ENCODE peak calls at places on chromosome 15, in seven cellular contexts. Z is cardiac fibroblast, P is IMR-90, Y is mucosa of descending colon, L is mesothelial cell of epicardium, C is transverse colon, G is fibroblast of pulmonary artery. K is an unnamed sample.

GRCh38 chr15:72368895-72369294 is 6.9 kb downstream of the HEXA start:
- DNase-seq in L (no peak), P (no peak), C (peak), G (peak), Z (no peak), Y (no peak), K (no peak)

GRCh38 chr15:100111103-100112060 is 230.4 kb downstream of the ADAMTS17 start:
- DNase-seq in Y (no peak), Z (peak), G (peak), C (peak), P (peak), L (no peak), K (no peak)

GRCh38 chr15:84398763-84399701 is 163.5 kb downstream of the GOLGA6L4 start:
- DNase-seq in C (no peak), Z (no peak), Y (no peak), L (no peak), P (no peak), G (no peak), K (peak)

GRCh38 chr15:38876621-38877020 is 312.0 kb upstream of the RASGRP1 start:
- DNase-seq in G (no peak), L (no peak), Y (no peak), Z (no peak), P (peak), C (no peak), K (no peak)

GRCh38 chr15:63497642-63498100 is 6.7 kb upstream of the USP3 start:
- DNase-seq in G (no peak), P (no peak), C (peak), Y (peak), L (no peak), Z (no peak), K (no peak)

GRCh38 chr15:31080618-31081017 is 20.9 kb downstream of the TRPM1 start:
- DNase-seq in P (no peak), Y (no peak), C (peak), G (peak), L (peak), Z (peak), K (no peak)

GRCh38 chr15:80567721-80568157 is 127.4 kb upstream of the ABHD17C start:
- DNase-seq in Z (peak), Y (no peak), C (peak), L (no peak), G (peak), P (peak), K (no peak)

GRCh38 chr15:48072941-48073340 is 47.8 kb upstream of the SLC24A5 start:
- DNase-seq in P (no peak), G (no peak), C (no peak), Z (no peak), L (no peak), Y (no peak), K (no peak)

GRCh38 chr15:37586976-37587375 is 347.5 kb upstream of the TMCO5A start:
- DNase-seq in Z (peak), C (no peak), G (peak), Y (no peak), P (peak), L (no peak), K (no peak)

GRCh38 chr15:31440754-31441298 is 114.2 kb downstream of the KLF13 start:
- DNase-seq in P (peak), Y (peak), L (no peak), G (peak), Z (peak), C (peak), K (no peak)

GRCh38 chr15:73633991-73634495 is 854 bp upstream of the NPTN start:
- DNase-seq in C (no peak), L (no peak), Y (no peak), Z (peak), G (peak), P (peak), K (no peak)

DNA sequence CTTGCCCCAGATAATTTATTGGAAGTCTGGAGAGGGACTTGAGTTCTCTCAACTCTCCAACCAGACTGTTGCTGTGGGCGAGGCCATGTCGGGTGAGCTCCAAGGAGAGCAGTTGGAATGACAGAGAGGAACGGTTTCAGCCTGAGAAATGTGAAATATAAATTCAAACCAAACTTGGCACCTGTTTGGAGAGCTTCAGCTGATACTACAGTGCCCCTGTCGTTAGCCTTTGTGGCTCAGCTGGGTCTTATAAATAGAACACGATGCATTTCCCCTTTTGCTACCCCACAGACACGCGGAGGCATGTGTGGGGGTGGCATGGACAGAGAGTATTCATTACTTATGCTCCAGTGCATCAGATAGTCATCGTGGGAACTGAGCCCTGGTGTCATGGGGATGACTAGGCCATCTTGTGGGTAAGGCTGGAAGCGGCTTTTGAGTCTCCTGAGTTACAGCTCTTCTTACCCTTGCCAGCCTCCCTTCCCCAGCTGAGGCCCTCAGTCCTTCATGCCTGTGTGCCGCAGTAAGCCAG is 15.6 kb downstream of the SMAD3 start:
- DNase-seq in Y (peak), C (no peak), G (peak), P (peak), Z (peak), L (no peak), K (no peak)
- TF ChIP-seq CTCF in Y (no peak), C (no peak), G (no peak), P (peak), Z (peak), L (no peak), K (no peak)

GRCh38 chr15:51692154-51692553 is 10.9 kb downstream of the SCG3 start:
- DNase-seq in P (no peak), C (no peak), Y (no peak), G (no peak), Z (no peak), L (no peak), K (no peak)

GRCh38 chr15:51687565-51687964 is 6.3 kb downstream of the SCG3 start:
- DNase-seq in C (no peak), L (no peak), G (no peak), P (no peak), Y (no peak), Z (no peak), K (no peak)

GRCh38 chr15:51688863-51689262 is 7.6 kb downstream of the SCG3 start:
- DNase-seq in C (no peak), L (no peak), G (peak), Y (no peak), Z (no peak), P (peak), K (no peak)
- TF ChIP-seq CTCF in C (no peak), L (no peak), G (peak), Y (no peak), Z (peak), P (peak), K (no peak)

GRCh38 chr15:81809543-81809942 is 236.3 kb downstream of the MEX3B start:
- DNase-seq in L (no peak), P (peak), Z (peak), Y (no peak), G (peak), C (no peak), K (no peak)
- TF ChIP-seq CTCF in L (no peak), P (no peak), Z (no peak), Y (no peak), G (peak), C (no peak), K (peak)

GRCh38 chr15:90342655-90343054 is 9.4 kb upstream of the ZNF774 start:
- DNase-seq in Y (no peak), P (no peak), L (no peak), Z (no peak), G (no peak), C (no peak), K (no peak)
- TF ChIP-seq CTCF in Y (no peak), P (no peak), L (no peak), Z (no peak), G (no peak), C (no peak), K (no peak)